ENCODE peak calls at places on chromosome 1, in seven cellular contexts. J, B, R, F, T, U and G are unnamed samples.

GRCh38 chr1:214584805-214585766 is 17.9 kb upstream of the CENPF start:
- DNase-seq in F (no peak), T (no peak), B (no peak), U (peak), R (no peak), J (no peak), G (no peak)

GRCh38 chr1:88784551-88784950 is 100.5 kb downstream of the PKN2 start:
- DNase-seq in J (no peak), U (no peak), R (no peak), B (no peak), T (no peak), F (no peak), G (no peak)

GRCh38 chr1:70436617-70437236 is 25.7 kb downstream of the CTH start:
- DNase-seq in T (no peak), F (no peak), R (no peak), J (no peak), B (no peak), U (no peak), G (no peak)

GRCh38 chr1:33347650-33347992 is 26.7 kb upstream of the A3GALT2 start:
- DNase-seq in F (no peak), R (peak), U (peak), T (no peak), J (no peak), B (no peak), G (no peak)

GRCh38 chr1:15523922-15524282 is at the start of gene CASP9:
- DNase-seq in J (no peak), B (no peak), F (no peak), U (no peak), R (peak), T (no peak), G (no peak)

GRCh38 chr1:13702425-13703127 is 2.6 kb downstream of the PRDM2 start:
- DNase-seq in B (no peak), R (no peak), T (no peak), F (no peak), J (no peak), U (no peak), G (no peak)

GRCh38 chr1:39988618-39989343 is 33.8 kb downstream of the MFSD2A start:
- DNase-seq in T (no peak), J (peak), R (no peak), U (no peak), F (no peak), B (no peak), G (no peak)

GRCh38 chr1:148315081-148315811 is 163.2 kb upstream of the NBPF11 start:
- DNase-seq in U (no peak), J (no peak), B (no peak), R (peak), T (no peak), F (no peak), G (no peak)

GRCh38 chr1:104921552-104921951 is 1171.9 kb downstream of the AMY1C start:
- DNase-seq in U (peak), F (no peak), J (no peak), B (no peak), R (no peak), T (no peak), G (no peak)

GRCh38 chr1:5734414-5734813 is 257.8 kb downstream of the NPHP4 start:
- DNase-seq in R (no peak), U (no peak), J (peak), F (no peak), B (no peak), T (no peak), G (no peak)

GRCh38 chr1:56516539-56517252 is 62.7 kb downstream of the PLPP3 start:
- DNase-seq in U (no peak), T (no peak), J (no peak), B (peak), F (no peak), R (no peak), G (no peak)